ENCODE peak calls at places on chromosomes 3 and 15, in four cellular contexts. U is K562; Y is NCI-H345; O is naive thymus-derived CD8-positive, alpha-beta T cell. V is an unnamed sample.

GRCh38 chr3:133075027-133075426 is 36.8 kb downstream of the TMEM108 start:
- DNase-seq in U (no peak), Y (no peak), O (no peak), V (no peak)

GRCh38 chr15:93997071-93997658 is 234.2 kb upstream of the MCTP2 start:
- DNase-seq in U (peak), Y (no peak), O (no peak), V (no peak)

GRCh38 chr15:66679043-66679656 is 22.9 kb upstream of the SMAD6 start:
- DNase-seq in U (no peak), Y (no peak), O (no peak), V (no peak)

GRCh38 chr15:28962851-28963710 is 77.3 kb downstream of the APBA2 start:
- DNase-seq in U (no peak), Y (no peak), O (no peak), V (no peak)

GRCh38 chr3:83500422-83500821 is 1458.4 kb upstream of the CADM2 start:
- DNase-seq in U (no peak), Y (peak), O (no peak), V (no peak)

GRCh38 chr3:4351164-4351855 is 48.1 kb downstream of the SETMAR start:
- DNase-seq in U (peak), Y (no peak), O (no peak), V (no peak)

GRCh38 chr15:90580541-90580940 is 50.8 kb downstream of the CRTC3 start:
- DNase-seq in U (no peak), Y (no peak), O (no peak), V (no peak)

GRCh38 chr3:45688194-45688881 is 858 bp upstream of the SACM1L start:
- DNase-seq in U (peak), Y (peak), O (peak), V (peak)

GRCh38 chr3:67863869-67864268 is 209.5 kb upstream of the SUCLG2 start:
- DNase-seq in U (peak), Y (no peak), O (no peak), V (no peak)

GRCh38 chr3:185332026-185332735 is 30.8 kb upstream of the MAP3K13 start:
- DNase-seq in U (no peak), Y (peak), O (no peak), V (peak)

GRCh38 chr3:197349368-197349767 is 51.0 kb upstream of the DLG1 start:
- DNase-seq in U (no peak), Y (no peak), O (no peak), V (no peak)

GRCh38 chr3:21795152-21795837 is 44.3 kb upstream of the ZNF385D start:
- DNase-seq in U (no peak), Y (no peak), O (no peak), V (no peak)

GRCh38 chr15:75640483-75641175 is 605 bp upstream of the IMP3 start:
- DNase-seq in U (peak), Y (peak), O (peak), V (no peak)

GRCh38 chr15:69015591-69015990 is 1.1 kb downstream of the NOX5 start:
- DNase-seq in U (no peak), Y (no peak), O (no peak), V (no peak)

GRCh38 chr3:141019244-141019643 is 31.9 kb upstream of the SPSB4 start:
- DNase-seq in U (no peak), Y (no peak), O (no peak), V (no peak)

GRCh38 chr3:150177673-150178378 is 207.1 kb upstream of the PFN2 start:
- DNase-seq in U (no peak), Y (no peak), O (no peak), V (no peak)

GRCh38 chr3:38725726-38726410 is 76.4 kb upstream of the SCN5A start:
- DNase-seq in U (peak), Y (peak), O (no peak), V (no peak)

GRCh38 chr3:42071720-42072582 is 19.2 kb upstream of the TRAK1 start:
- DNase-seq in U (no peak), Y (peak), O (no peak), V (peak)

GRCh38 chr15:92907880-92908279 is 7.8 kb downstream of the CHD2 start:
- DNase-seq in U (no peak), Y (no peak), O (no peak), V (no peak)

GRCh38 chr3:189355481-189356201 is 183.9 kb downstream of the TPRG1 start:
- DNase-seq in U (no peak), Y (no peak), O (peak), V (no peak)

GRCh38 chr3:189914799-189915198 is 205.9 kb downstream of the P3H2 start:
- DNase-seq in U (no peak), Y (no peak), O (no peak), V (no peak)

GRCh38 chr3:175792245-175792644 is 933.1 kb downstream of the NAALADL2 start:
- DNase-seq in U (no peak), Y (no peak), O (no peak), V (no peak)

GRCh38 chr15:87082576-87082975 is 1002.9 kb downstream of the AGBL1 start:
- DNase-seq in U (no peak), Y (no peak), O (no peak), V (no peak)

GRCh38 chr15:47908950-47909670 is 191.8 kb downstream of the SEMA6D start:
- DNase-seq in U (no peak), Y (no peak), O (no peak), V (no peak)

GRCh38 chr3:9623148-9623547 is 26.2 kb upstream of the MTMR14 start:
- DNase-seq in U (no peak), Y (no peak), O (no peak), V (no peak)

GRCh38 chr3:175002732-175003143 is 143.6 kb downstream of the NAALADL2 start:
- DNase-seq in U (no peak), Y (no peak), O (no peak), V (no peak)

GRCh38 chr3:167437428-167438139 is 36.3 kb downstream of the SERPINI2 start:
- DNase-seq in U (no peak), Y (no peak), O (no peak), V (no peak)

GRCh38 chr3:155870945-155871745 is 695 bp downstream of the GMPS start:
- DNase-seq in U (peak), Y (peak), O (peak), V (peak)

GRCh38 chr3:67819447-67819846 is 165.0 kb upstream of the SUCLG2 start:
- DNase-seq in U (no peak), Y (no peak), O (no peak), V (no peak)

GRCh38 chr15:100090411-100090810 is 251.4 kb downstream of the ADAMTS17 start:
- DNase-seq in U (no peak), Y (no peak), O (no peak), V (no peak)

GRCh38 chr3:39542588-39542988 is 75.1 kb downstream of the MOBP start:
- DNase-seq in U (no peak), Y (no peak), O (no peak), V (no peak)

GRCh38 chr3:42735021-42735420 is 32.4 kb upstream of the HHATL start:
- DNase-seq in U (no peak), Y (no peak), O (no peak), V (no peak)

GRCh38 chr15:40830884-40831283 is 2.4 kb upstream of the PPP1R14D start:
- DNase-seq in U (no peak), Y (peak), O (no peak), V (peak)

GRCh38 chr3:134869153-134869726 is 74.2 kb downstream of the EPHB1 start:
- DNase-seq in U (no peak), Y (peak), O (no peak), V (no peak)

GRCh38 chr3:95134693-95135375 is 1072.0 kb downstream of the NSUN3 start:
- DNase-seq in U (no peak), Y (no peak), O (no peak), V (no peak)

GRCh38 chr3:43288366-43288765 is 2.0 kb downstream of the SNRK start:
- DNase-seq in U (no peak), Y (no peak), O (no peak), V (no peak)

GRCh38 chr15:71588746-71589145 is 221.6 kb upstream of the NR2E3 start:
- DNase-seq in U (no peak), Y (no peak), O (no peak), V (no peak)

V was measured in DMS79.